ENCODE peak calls at places on chromosomes 1 and 21, in ten cellular contexts. S is posterior vena cava; D is neural progenitor cell; Z is astrocyte of the cerebellum; C is non-pigmented ciliary epithelial cell; E is H54; N is KBM-7; U is glutamatergic neuron; I is T follicular helper cell; V is activated CD8-positive, alpha-beta T cell treated with anti-CD3 and anti-CD28 coated beads, Interleukin-2, amount 10 ng/mL, durations not matched to agents 7 days and 5 days. X is an unnamed sample.

GRCh38 chr21:46128983-46129571 is 26.3 kb downstream of the FTCD start:
- DNase-seq in S (peak; percentile 80), D (no peak), Z (no peak), C (no peak), E (no peak), N (no peak), U (peak; percentile 22), I (no peak), V (no peak), X (peak; percentile 32)

GRCh38 chr1:233328661-233329498 is 1.4 kb downstream of the MAP3K21 start:
- DNase-seq in S (peak; percentile 75), D (no peak), Z (no peak), C (no peak), E (no peak), N (peak; percentile 44), U (no peak), I (no peak), V (no peak), X (no peak)

GRCh38 chr21:45303751-45304150 is 16.1 kb upstream of the POFUT2 start:
- DNase-seq in S (peak; percentile 71), D (no peak), Z (no peak), C (no peak), E (no peak), N (no peak), U (no peak), I (no peak), V (no peak), X (no peak)

GRCh38 chr1:25572708-25573590 is 29.5 kb downstream of the LDLRAP1 start:
- DNase-seq in S (no peak), D (peak; percentile 81), Z (no peak), C (no peak), E (peak; percentile 27), N (peak; percentile 50), U (peak; percentile 86), I (peak; percentile 35), V (peak; percentile 67), X (peak; percentile 50)

GRCh38 chr1:9825101-9826074 is 1.6 kb upstream of the CLSTN1 start:
- DNase-seq in S (peak; percentile 81), D (peak; percentile 39), Z (peak; percentile 29), C (no peak), E (peak; percentile 89), N (peak; percentile 62), U (no peak), I (peak; percentile 28), V (peak; percentile 56), X (peak; percentile 58)

GRCh38 chr1:59738152-59738551 is 76.6 kb upstream of the HOOK1 start:
- DNase-seq in S (no peak), D (no peak), Z (peak; percentile 89), C (no peak), E (no peak), N (no peak), U (no peak), I (no peak), V (no peak), X (peak; percentile 94)

GRCh38 chr1:228275154-228275434 is 67.2 kb downstream of the OBSCN start:
- DNase-seq in S (no peak), D (no peak), Z (no peak), C (no peak), E (no peak), N (no peak), U (no peak), I (no peak), V (peak; percentile 29), X (no peak)

GRCh38 chr1:160081261-160081936 is at the start of gene KCNJ9:
- DNase-seq in S (no peak), D (peak; percentile 82), Z (no peak), C (no peak), E (no peak), N (no peak), U (peak; percentile 67), I (no peak), V (no peak), X (peak; percentile 31)

GRCh38 chr1:3504151-3504822 is 49.8 kb downstream of the ARHGEF16 start:
- DNase-seq in S (peak; percentile 98), D (no peak), Z (peak; percentile 79), C (peak; percentile 67), E (peak; percentile 92), N (no peak), U (no peak), I (no peak), V (no peak), X (peak; percentile 93)

GRCh38 chr1:94011709-94012590 is 102.7 kb upstream of the GCLM start:
- DNase-seq in S (no peak), D (no peak), Z (no peak), C (no peak), E (no peak), N (no peak), U (peak; percentile 62), I (no peak), V (no peak), X (no peak)

GRCh38 chr1:19153169-19153568 is 56.9 kb downstream of the UBR4 start:
- DNase-seq in S (no peak), D (no peak), Z (no peak), C (no peak), E (no peak), N (no peak), U (no peak), I (no peak), V (no peak), X (no peak)

X was measured in fibroblast of mammary gland.